ENCODE peak calls at places on chromosome X, in nine cellular contexts. S is mesothelial cell of epicardium, U is upper lobe of right lung, A is astrocyte of the cerebellum, C is HTR-8/SVneo, P is neural progenitor cell, X is NCI-H2081, N is NCI-H1092, I is GM13977. E is an unnamed sample.

GRCh38 chrX:102029026-102029425 is 96.5 kb upstream of the TCEAL2 start:
- DNase-seq in C (no peak), N (no peak), S (no peak), P (no peak), U (no peak), X (no peak), A (no peak), I (no peak), E (no peak)

GRCh38 chrX:54171527-54171926 is 11.5 kb downstream of the FAM120C start:
- DNase-seq in C (no peak), N (no peak), U (no peak), S (no peak), A (no peak), P (no peak), I (no peak), X (no peak), E (no peak)

GRCh38 chrX:47059142-47059874 is 18.9 kb upstream of the RGN start:
- DNase-seq in X (no peak), A (no peak), I (no peak), S (no peak), P (no peak), U (no peak), N (no peak), C (no peak), E (no peak)

GRCh38 chrX:49230500-49231232 is 2.5 kb downstream of the CACNA1F start:
- DNase-seq in I (peak), S (no peak), U (peak), A (no peak), P (peak), X (no peak), C (no peak), N (no peak), E (peak)

GRCh38 chrX:39907964-39908616 is 189.7 kb downstream of the BCOR start:
- DNase-seq in C (peak), A (peak), P (no peak), X (no peak), N (no peak), U (peak), S (no peak), I (peak), E (no peak)

GRCh38 chrX:3442685-3443084 is 96.2 kb upstream of the MXRA5 start:
- DNase-seq in S (no peak), N (no peak), U (no peak), X (no peak), P (no peak), A (no peak), C (no peak), I (no peak), E (no peak)

GRCh38 chrX:129606918-129607317 is 47.8 kb downstream of the APLN start:
- DNase-seq in U (no peak), I (peak), X (peak), N (peak), A (peak), C (peak), S (peak), P (peak), E (peak)

GRCh38 chrX:132689741-132690140 is 200.9 kb upstream of the MBNL3 start:
- DNase-seq in P (no peak), U (no peak), S (no peak), A (no peak), N (no peak), C (no peak), X (no peak), I (no peak), E (no peak)

GRCh38 chrX:53076671-53077070 is 5.5 kb upstream of the TSPYL2 start:
- DNase-seq in P (no peak), C (no peak), X (no peak), N (no peak), U (no peak), I (no peak), A (no peak), S (no peak), E (no peak)

GRCh38 chrX:10415704-10416001 is 204.7 kb downstream of the MID1 start:
- DNase-seq in A (peak), I (no peak), P (no peak), N (no peak), S (no peak), X (no peak), U (no peak), C (no peak), E (no peak)

GRCh38 chrX:1443496-1444075 is 9.1 kb downstream of the ASMTL start:
- DNase-seq in N (no peak), P (no peak), C (no peak), X (no peak), A (no peak), I (no peak), S (no peak), U (peak), E (no peak)

GRCh38 chrX:42106556-42106955 is 183.2 kb upstream of the CASK start:
- DNase-seq in U (no peak), I (no peak), N (no peak), C (no peak), X (no peak), A (no peak), S (no peak), P (no peak), E (no peak)

GRCh38 chrX:47232803-47233332 is at the start of gene USP11:
- DNase-seq in S (peak), P (peak), A (peak), U (peak), X (no peak), I (peak), C (peak), N (peak), E (no peak)

GRCh38 chrX:42695800-42696358 is 82.1 kb downstream of the PPP1R2C start:
- DNase-seq in C (no peak), S (no peak), I (no peak), U (no peak), N (no peak), A (no peak), P (peak), X (no peak), E (no peak)

GRCh38 chrX:69268637-69269036 is 103.4 kb upstream of the PJA1 start:
- DNase-seq in X (no peak), S (no peak), N (no peak), P (no peak), U (no peak), C (no peak), I (no peak), A (no peak), E (no peak)

GRCh38 chrX:140733766-140734342 is 24.3 kb downstream of the LINC00632 start:
- DNase-seq in A (no peak), C (no peak), S (no peak), U (no peak), N (peak), X (no peak), I (peak), P (peak), E (peak)

GRCh38 chrX:11374570-11374969 is 81.4 kb downstream of the AMELX start:
- DNase-seq in N (no peak), I (no peak), C (no peak), P (no peak), A (no peak), U (no peak), S (no peak), X (no peak), E (no peak)

GRCh38 chrX:1537031-1537715 is at the start of gene P2RY8:
- DNase-seq in I (peak), C (peak), U (peak), P (no peak), S (no peak), X (no peak), N (no peak), A (no peak), E (peak)

GRCh38 chrX:53483838-53484420 is 49.8 kb upstream of the HSD17B10 start:
- DNase-seq in I (no peak), C (no peak), A (no peak), P (no peak), N (no peak), U (no peak), X (no peak), S (no peak), E (no peak)

GRCh38 chrX:153590961-153591956 is 7.7 kb downstream of the CCNQ start:
- DNase-seq in N (no peak), P (no peak), U (no peak), A (no peak), S (no peak), I (no peak), X (no peak), C (no peak), E (no peak)

GRCh38 chrX:39883664-39884063 is 214.1 kb downstream of the BCOR start:
- DNase-seq in X (no peak), U (no peak), P (no peak), A (no peak), S (no peak), C (no peak), I (no peak), N (no peak), E (no peak)

GRCh38 chrX:102976793-102977495 is 39.9 kb downstream of the RAB40AL start:
- DNase-seq in X (no peak), U (no peak), S (no peak), C (no peak), P (no peak), N (no peak), I (no peak), A (no peak), E (no peak)

GRCh38 chrX:122739770-122740169 is 444.3 kb upstream of the GRIA3 start:
- DNase-seq in I (no peak), U (no peak), S (no peak), A (no peak), N (no peak), P (peak), X (no peak), C (no peak), E (no peak)

GRCh38 chrX:65601530-65602281 is 65.7 kb upstream of the MSN start:
- DNase-seq in S (no peak), C (no peak), X (no peak), N (peak), A (peak), U (peak), I (no peak), P (no peak), E (peak)

GRCh38 chrX:44495091-44495490 is 47.6 kb downstream of the FUNDC1 start:
- DNase-seq in I (no peak), P (no peak), S (no peak), X (no peak), N (no peak), A (no peak), C (no peak), U (no peak), E (no peak)

E was measured in NCI-H2029.